ENCODE peak calls at places on chromosomes 2 and 18, in ten cellular contexts. A is OCI-LY7, N is H1, R is PC-3, C is uterus, P is right lobe of liver, Q is colonic mucosa, X is psoas muscle, J is ovary, Z is heart left ventricle. V is an unnamed sample.

GRCh38 chr2:238963164-238963969 is 115.5 kb downstream of the TWIST2 start:
- DNase-seq in A (no peak), N (no peak), J (no peak), Q (peak), P (no peak), X (no peak), R (no peak), C (no peak), Z (no peak), V (no peak)

GRCh38 chr2:159722580-159722979 is 10.3 kb downstream of the MARCHF7 start:
- DNase-seq in A (no peak), N (no peak), J (no peak), P (no peak), X (no peak), C (no peak), Q (no peak), R (no peak), Z (no peak), V (no peak)

GRCh38 chr18:59911600-59911999 is 11.8 kb downstream of the PMAIP1 start:
- DNase-seq in J (no peak), X (no peak), Q (no peak), A (peak), P (no peak), R (no peak), N (no peak), Z (no peak), C (no peak), V (no peak)

GRCh38 chr18:79935925-79936324 is 15.5 kb downstream of the SLC66A2 start:
- DNase-seq in Z (no peak), J (no peak), C (no peak), X (peak), A (no peak), N (no peak), P (no peak), Q (peak), R (no peak), V (peak)

GRCh38 chr2:199602271-199602895 is 144.6 kb upstream of the SATB2 start:
- DNase-seq in Q (peak), Z (no peak), X (no peak), A (peak), C (no peak), N (no peak), J (no peak), R (peak), P (no peak), V (no peak)

GRCh38 chr2:169363570-169364150 is 1.3 kb upstream of the LRP2 start:
- DNase-seq in N (no peak), R (no peak), P (peak), X (peak), J (peak), C (no peak), Z (peak), A (no peak), Q (peak), V (no peak)

GRCh38 chr2:1839066-1839756 is 94.9 kb upstream of the PXDN start:
- DNase-seq in X (no peak), P (no peak), A (no peak), J (no peak), C (no peak), N (no peak), R (no peak), Z (no peak), Q (no peak), V (no peak)

GRCh38 chr2:98560256-98560771 is 48.0 kb downstream of the COA5 start:
- DNase-seq in P (no peak), A (no peak), R (peak), N (no peak), J (peak), X (no peak), Q (no peak), Z (peak), C (no peak), V (no peak)

GRCh38 chr2:45860136-45861106 is 208.9 kb downstream of the PRKCE start:
- DNase-seq in J (peak), Z (peak), P (no peak), C (peak), R (no peak), Q (peak), A (no peak), X (peak), N (no peak), V (no peak)

GRCh38 chr2:9422321-9423099 is 818 bp downstream of the ITGB1BP1 start:
- DNase-seq in X (peak), C (peak), Z (peak), Q (peak), J (peak), R (peak), N (no peak), P (peak), A (peak), V (no peak)

GRCh38 chr18:7038330-7038846 is 79.2 kb downstream of the LAMA1 start:
- DNase-seq in J (peak), A (peak), Q (peak), X (peak), P (peak), Z (peak), R (peak), C (peak), N (peak), V (peak)

GRCh38 chr2:109268916-109269315 is 139.9 kb downstream of the SH3RF3 start:
- DNase-seq in A (no peak), R (no peak), J (no peak), Q (no peak), X (no peak), Z (no peak), N (no peak), P (no peak), C (no peak), V (no peak)

GRCh38 chr2:34143149-34143548 is 544.0 kb upstream of the FAM98A start:
- DNase-seq in C (no peak), J (no peak), A (no peak), Z (no peak), X (no peak), N (no peak), P (no peak), R (no peak), Q (no peak), V (no peak)

GRCh38 chr2:105553538-105554196 is 154.8 kb upstream of the FHL2 start:
- DNase-seq in P (no peak), Z (no peak), A (no peak), J (no peak), X (no peak), R (peak), C (no peak), N (no peak), Q (no peak), V (no peak)

GRCh38 chr2:40431600-40431955 is 20.3 kb downstream of the SLC8A1 start:
- DNase-seq in N (no peak), J (no peak), A (no peak), Q (no peak), Z (peak), C (no peak), P (no peak), R (peak), X (no peak), V (no peak)

GRCh38 chr18:55339990-55340389 is 248.0 kb downstream of the TCF4 start:
- DNase-seq in Q (no peak), Z (no peak), X (no peak), A (no peak), R (no peak), N (no peak), C (no peak), J (no peak), P (no peak), V (no peak)

GRCh38 chr2:167212054-167212648 is 323.9 kb downstream of the XIRP2 start:
- DNase-seq in C (no peak), R (peak), X (no peak), A (peak), N (no peak), J (no peak), P (no peak), Z (no peak), Q (peak), V (no peak)

GRCh38 chr2:101356486-101356885 is 30.8 kb downstream of the CREG2 start:
- DNase-seq in J (no peak), X (no peak), C (no peak), Z (no peak), A (no peak), P (no peak), N (no peak), R (peak), Q (no peak), V (no peak)

GRCh38 chr2:28360742-28361293 is 31.8 kb upstream of the FOSL2 start:
- DNase-seq in A (no peak), Q (no peak), Z (peak), R (peak), X (peak), C (peak), N (no peak), J (peak), P (peak), V (no peak)

GRCh38 chr2:98514879-98515570 is 70.4 kb downstream of the INPP4A start:
- DNase-seq in A (no peak), X (no peak), Q (no peak), N (no peak), C (no peak), R (peak), P (no peak), J (peak), Z (no peak), V (no peak)

GRCh38 chr2:220504890-220505564 is 877.6 kb downstream of the SLC4A3 start:
- DNase-seq in R (peak), P (no peak), C (no peak), Z (no peak), Q (peak), N (no peak), J (peak), A (no peak), X (no peak), V (no peak)

GRCh38 chr2:30368258-30368657 is 78.8 kb upstream of the LCLAT1 start:
- DNase-seq in C (peak), X (no peak), Q (no peak), N (no peak), Z (no peak), J (no peak), P (no peak), R (no peak), A (no peak), V (no peak)

GRCh38 chr18:9737814-9738160 is 29.7 kb downstream of the RAB31 start:
- DNase-seq in C (no peak), R (peak), A (no peak), N (no peak), X (no peak), Z (no peak), Q (no peak), P (no peak), J (no peak), V (peak)

GRCh38 chr18:45802814-45803492 is 22.5 kb upstream of the SIGLEC15 start:
- DNase-seq in P (no peak), C (no peak), N (no peak), Q (no peak), X (no peak), J (no peak), R (peak), Z (no peak), A (no peak), V (no peak)

GRCh38 chr2:28341208-28341891 is 51.3 kb upstream of the FOSL2 start:
- DNase-seq in X (peak), Z (no peak), J (peak), A (no peak), N (no peak), C (no peak), P (no peak), R (no peak), Q (no peak), V (no peak)

GRCh38 chr2:106336108-106336507 is 132.1 kb downstream of the RGPD3 start:
- DNase-seq in C (no peak), X (no peak), N (no peak), R (no peak), Q (no peak), A (no peak), J (no peak), P (no peak), Z (no peak), V (no peak)

GRCh38 chr2:27078267-27079194 is at the start of gene EMILIN1:
- DNase-seq in C (peak), Z (peak), R (no peak), N (no peak), Q (peak), P (peak), X (peak), J (peak), A (no peak), V (peak)

GRCh38 chr2:96802281-96802595 is 13.8 kb upstream of the CNNM3 start:
- DNase-seq in N (no peak), X (peak), Z (no peak), P (no peak), R (no peak), Q (no peak), A (peak), J (no peak), C (no peak), V (no peak)

DNA sequence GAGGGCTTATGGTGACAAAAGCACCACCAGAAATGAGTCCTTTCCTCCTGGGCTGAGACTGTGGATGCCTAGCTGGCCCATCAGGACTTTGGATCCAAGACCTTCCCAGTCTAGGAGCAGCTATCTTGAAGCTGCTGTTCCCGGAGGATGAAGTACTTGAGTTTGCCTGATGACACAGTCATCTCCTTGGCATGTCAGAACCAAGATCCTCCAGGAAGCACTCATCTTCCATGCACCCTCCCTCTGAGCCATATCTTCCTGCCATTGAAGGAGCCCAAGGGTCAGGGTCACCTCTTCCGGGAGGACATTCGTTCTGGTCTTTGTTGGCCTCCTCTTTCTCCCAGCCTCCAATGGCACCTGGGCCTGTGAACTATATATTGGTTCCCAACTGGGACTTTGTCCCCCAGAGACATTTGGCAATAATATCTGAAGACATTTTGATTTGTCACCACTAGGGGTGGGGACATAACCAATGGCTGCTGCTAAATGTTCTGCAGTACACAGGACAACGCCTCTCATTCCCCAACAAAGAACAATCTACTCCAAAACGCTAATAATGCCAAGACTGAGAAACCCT is 4.3 kb upstream of the MYO7B start:
- DNase-seq in Z (no peak), R (peak), N (no peak), Q (no peak), P (no peak), X (no peak), A (no peak), C (no peak), J (no peak), V (no peak)
- TF ChIP-seq CTCF in Z (no peak), R (no peak), N (no peak), Q (no peak), P (no peak), X (no peak), A (peak), C (no peak), J (no peak), V (no peak)

DNA sequence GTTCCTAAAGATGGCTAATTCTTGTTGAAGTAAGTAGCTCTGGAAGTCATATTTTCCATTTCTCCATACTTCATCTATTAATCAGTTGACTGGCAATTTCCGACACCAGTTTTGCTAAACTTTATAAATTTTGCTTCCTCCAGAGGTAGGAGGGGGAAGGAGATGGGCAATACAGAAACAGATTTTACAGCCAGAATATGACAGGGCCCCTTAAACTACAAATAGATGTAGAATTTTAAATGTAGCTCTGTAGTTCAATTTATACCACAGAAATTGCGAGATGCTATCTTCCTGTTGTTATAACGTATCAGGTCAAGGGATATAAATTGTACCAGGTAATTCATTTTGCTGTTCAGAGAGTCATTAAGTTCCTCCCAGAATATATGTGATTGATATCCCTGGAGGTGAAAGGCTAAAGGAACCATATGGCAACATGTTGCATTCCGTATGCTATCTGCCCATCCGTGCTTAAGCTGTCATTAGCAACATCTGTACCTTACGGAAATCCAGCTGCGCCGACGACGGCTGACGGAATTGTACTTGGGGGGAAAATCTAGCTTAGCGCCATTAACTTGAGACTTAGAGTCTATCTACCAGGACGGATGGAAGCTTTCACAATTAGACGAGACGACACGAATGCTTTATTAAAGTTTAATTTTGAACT is 8.4 kb upstream of the NR4A2 start:
- DNase-seq in N (no peak), Z (no peak), C (no peak), P (no peak), A (no peak), Q (no peak), X (no peak), R (no peak), J (no peak), V (no peak)
- H3K27ac ChIP-seq in N (no peak), Z (peak), C (peak), P (peak), A (no peak), Q (peak), X (peak), R (peak), J (no peak), V (peak)

DNA sequence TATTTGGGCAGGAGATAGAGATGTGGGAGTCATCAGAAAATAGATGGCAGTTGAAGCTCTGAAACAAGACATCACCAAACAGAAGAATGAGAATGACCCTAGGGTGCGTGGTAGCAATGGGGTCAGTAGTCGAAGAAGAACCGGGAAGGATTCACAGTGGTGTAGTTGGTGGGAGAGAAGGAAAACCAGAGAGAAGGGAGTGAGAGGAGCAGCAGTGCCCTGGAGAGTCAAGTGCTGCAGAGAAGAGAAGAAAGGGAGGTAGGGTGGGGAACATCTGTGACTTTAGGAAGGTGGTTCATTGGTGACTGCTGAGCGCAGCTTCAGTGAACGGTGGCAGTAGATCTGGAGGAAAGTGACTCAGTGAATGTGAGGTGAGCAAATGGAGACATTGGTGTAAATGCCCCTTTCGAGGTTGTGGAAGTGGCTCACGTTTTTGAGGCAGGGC is 36.5 kb downstream of the CDC42EP3 start:
- DNase-seq in C (no peak), R (no peak), Q (no peak), A (no peak), Z (no peak), J (no peak), P (no peak), N (no peak), X (no peak), V (no peak)
- H3K4me3 ChIP-seq in C (no peak), R (no peak), Q (no peak), A (no peak), Z (no peak), J (no peak), P (no peak), N (no peak), X (no peak), V (no peak)

GRCh38 chr18:76307293-76307690 is 187.8 kb downstream of the ZNF516 start:
- DNase-seq in C (no peak), J (no peak), R (no peak), Q (no peak), N (no peak), A (no peak), X (no peak), Z (no peak), P (no peak), V (no peak)

DNA sequence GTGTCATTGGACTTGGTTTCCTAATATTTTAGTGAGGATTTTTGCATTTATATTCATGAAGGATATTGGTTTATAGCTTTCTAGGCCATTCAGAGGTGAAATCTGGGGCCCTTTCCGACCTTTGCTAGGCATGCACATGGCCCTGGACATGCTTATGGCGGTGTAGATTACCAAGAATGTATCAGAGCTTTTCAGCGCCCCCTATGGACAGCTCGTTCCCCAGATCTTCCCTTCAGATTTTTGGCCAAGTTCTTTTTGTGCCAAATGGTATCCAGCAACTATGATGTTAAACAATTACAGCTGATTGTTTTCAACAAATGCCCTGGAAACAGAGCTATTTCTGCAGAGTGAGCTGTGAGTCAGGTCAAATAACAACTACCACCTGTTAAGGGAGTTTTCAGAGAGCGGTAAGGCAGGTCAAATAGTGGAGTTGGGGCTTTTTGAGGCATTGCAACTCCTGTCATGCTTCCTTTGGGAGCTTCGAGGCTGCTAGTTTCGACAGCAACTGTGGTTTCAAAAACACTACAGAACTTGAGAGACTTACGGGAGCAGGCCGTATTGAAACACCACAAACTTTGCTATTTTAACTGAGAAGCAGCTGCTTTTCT is 188.3 kb downstream of the ZNF516 start:
- DNase-seq in R (no peak), X (no peak), A (peak), C (no peak), Q (no peak), N (no peak), J (no peak), Z (no peak), P (no peak), V (no peak)
- TF ChIP-seq CTCF in R (no peak), X (no peak), A (peak), C (no peak), Q (no peak), N (peak), J (no peak), Z (no peak), P (no peak), V (no peak)

DNA sequence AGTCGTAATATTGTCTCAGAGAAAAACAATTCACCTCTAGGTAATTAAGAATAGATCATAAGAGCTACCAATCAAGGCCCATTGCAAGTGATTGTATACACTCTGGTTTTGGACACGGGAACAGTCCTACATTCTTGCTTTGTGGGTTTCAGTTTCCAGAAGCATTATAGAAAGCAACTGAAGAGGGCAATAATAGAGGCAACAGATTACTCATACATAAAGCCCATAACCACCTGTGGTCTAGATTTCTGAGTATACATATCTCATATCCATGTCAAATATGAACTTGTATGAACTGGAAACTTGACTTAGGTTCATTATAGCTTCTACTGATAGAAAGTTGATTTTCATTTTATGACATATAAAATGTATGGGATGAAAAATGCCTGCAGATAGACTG is 65.4 kb downstream of the DIS3L2 start:
- DNase-seq in Q (no peak), N (no peak), A (no peak), P (no peak), X (no peak), J (no peak), R (no peak), C (no peak), Z (no peak), V (no peak)
- H3K27ac ChIP-seq in Q (no peak), N (no peak), A (no peak), P (no peak), X (no peak), J (no peak), R (no peak), C (no peak), Z (no peak), V (no peak)

GRCh38 chr2:191627518-191627917 is 50.4 kb upstream of the NABP1 start:
- DNase-seq in C (no peak), X (no peak), P (no peak), J (no peak), R (no peak), N (no peak), Z (no peak), Q (no peak), A (no peak), V (no peak)
- H3K4me3 ChIP-seq in C (no peak), X (no peak), P (no peak), J (no peak), R (no peak), N (no peak), Z (no peak), Q (no peak), A (no peak), V (no peak)